ENCODE peak calls at places on chromosomes 4 and X, in six cellular contexts. Y is endothelial cell of umbilical vein, W is ovary, U is adrenal gland, H is stomach, Z is prostate gland. E is an unnamed sample.

GRCh38 chr4:80446664-80447063 is 111.1 kb downstream of the CFAP299 start:
- DNase-seq in W (no peak), Y (no peak), U (no peak), H (no peak), Z (no peak), E (no peak)

GRCh38 chr4:173346074-173346473 is 11.9 kb upstream of the HMGB2 start:
- DNase-seq in H (no peak), W (no peak), U (no peak), Z (no peak), Y (no peak), E (no peak)

GRCh38 chr4:128688846-128689467 is 120.5 kb upstream of the JADE1 start:
- DNase-seq in H (no peak), W (no peak), Z (no peak), Y (no peak), U (no peak), E (no peak)

GRCh38 chr4:169640261-169640880 is 20.0 kb downstream of the CLCN3 start:
- DNase-seq in W (no peak), H (no peak), Y (no peak), Z (no peak), U (no peak), E (no peak)

GRCh38 chr4:71239365-71239764 is 99.5 kb upstream of the SLC4A4 start:
- DNase-seq in Z (no peak), H (no peak), W (no peak), U (no peak), Y (no peak), E (no peak)

GRCh38 chrX:78029663-78030062 is 60.2 kb upstream of the PGAM4 start:
- DNase-seq in Z (peak), U (peak), H (no peak), W (no peak), Y (peak), E (peak)

GRCh38 chr4:3465698-3466671 is 2.9 kb downstream of the DOK7 start:
- DNase-seq in Z (no peak), W (no peak), Y (no peak), H (no peak), U (no peak), E (no peak)

GRCh38 chrX:139720136-139720535 is 12.2 kb upstream of the MCF2 start:
- DNase-seq in Z (no peak), W (no peak), U (no peak), Y (peak), H (no peak), E (no peak)

GRCh38 chr4:3268395-3269104 is 19.6 kb downstream of the MSANTD1 start:
- DNase-seq in Z (no peak), H (peak), U (no peak), W (no peak), Y (no peak), E (no peak)

GRCh38 chr4:102420563-102421221 is 75.4 kb upstream of the SLC39A8 start:
- DNase-seq in U (no peak), Z (no peak), H (no peak), W (no peak), Y (peak), E (no peak)

GRCh38 chrX:31302573-31303075 is 230.8 kb upstream of the FTHL17 start:
- DNase-seq in Y (no peak), U (no peak), Z (no peak), H (no peak), W (no peak), E (no peak)

GRCh38 chr4:36183232-36183631 is 61.1 kb downstream of the ARAP2 start:
- DNase-seq in W (no peak), H (no peak), Z (no peak), Y (no peak), U (no peak), E (no peak)

GRCh38 chrX:16993791-16994318 is 47.4 kb downstream of the REPS2 start:
- DNase-seq in H (no peak), U (no peak), Z (no peak), Y (no peak), W (no peak), E (no peak)

GRCh38 chrX:132532955-132533354 is 44.1 kb upstream of the MBNL3 start:
- DNase-seq in U (no peak), Y (no peak), W (no peak), Z (no peak), H (no peak), E (no peak)

GRCh38 chrX:103607385-103608304 is at the start of gene TCEAL3:
- DNase-seq in U (peak), H (peak), W (peak), Y (peak), Z (peak), E (peak)

GRCh38 chr4:100295792-100296191 is 105.5 kb upstream of the DDIT4L start:
- DNase-seq in Y (peak), U (no peak), W (no peak), H (no peak), Z (no peak), E (no peak)

GRCh38 chr4:25978327-25978726 is 64.3 kb downstream of the SMIM20 start:
- DNase-seq in Y (no peak), H (no peak), U (no peak), Z (no peak), W (no peak), E (no peak)

GRCh38 chrX:40078489-40079288 is 19.1 kb downstream of the BCOR start:
- DNase-seq in H (no peak), Z (no peak), W (no peak), Y (no peak), U (no peak), E (no peak)

GRCh38 chr4:169137555-169137920 is 127.5 kb upstream of the CBR4 start:
- DNase-seq in Y (peak), W (no peak), H (no peak), U (no peak), Z (no peak), E (no peak)

GRCh38 chr4:102623622-102624021 is 122.5 kb downstream of the NFKB1 start:
- DNase-seq in U (peak), W (no peak), H (no peak), Z (no peak), Y (peak), E (no peak)

GRCh38 chr4:118973295-118973694 is 84.6 kb downstream of the SYNPO2 start:
- DNase-seq in Z (no peak), Y (no peak), U (no peak), W (no peak), H (no peak), E (no peak)

GRCh38 chr4:165384608-165385007 is 5.8 kb downstream of the CPE start:
- DNase-seq in W (no peak), H (no peak), Y (peak), Z (no peak), U (no peak), E (no peak)

GRCh38 chrX:39836802-39837420 is 260.8 kb downstream of the BCOR start:
- DNase-seq in W (no peak), H (no peak), Y (no peak), U (peak), Z (no peak), E (no peak)

GRCh38 chrX:12988797-12989196 is 13.9 kb downstream of the TMSB4X start:
- DNase-seq in Z (peak), W (no peak), H (peak), Y (peak), U (no peak), E (peak)

GRCh38 chr4:119032921-119033685 is 102.5 kb upstream of the MYOZ2 start:
- DNase-seq in Z (no peak), H (no peak), W (no peak), Y (no peak), U (no peak), E (no peak)

GRCh38 chr4:76562161-76562560 is 127.1 kb downstream of the SHROOM3 start:
- DNase-seq in Y (no peak), Z (no peak), W (no peak), U (no peak), H (no peak), E (no peak)

GRCh38 chrX:143945171-143945570 is 61.3 kb downstream of the UBE2NL start:
- DNase-seq in W (no peak), Z (no peak), U (no peak), H (no peak), Y (no peak), E (no peak)

GRCh38 chr4:145083891-145084640 is 13.9 kb downstream of the ANAPC10 start:
- DNase-seq in W (no peak), H (no peak), U (no peak), Z (no peak), Y (no peak), E (no peak)

GRCh38 chrX:70439016-70439415 is 5.6 kb upstream of the DLG3 start:
- DNase-seq in Z (no peak), H (no peak), U (no peak), Y (no peak), W (no peak), E (no peak)

GRCh38 chrX:15438332-15438731 is 54.1 kb upstream of the VEGFD start:
- DNase-seq in U (no peak), H (no peak), Z (no peak), Y (no peak), W (no peak), E (no peak)

GRCh38 chr4:124199755-124200154 is 512.8 kb downstream of the ANKRD50 start:
- DNase-seq in Y (peak), H (no peak), W (no peak), U (no peak), Z (no peak), E (no peak)

GRCh38 chrX:119071381-119071780 is 1.4 kb upstream of the CT47C1 start:
- DNase-seq in U (no peak), H (no peak), Y (no peak), Z (no peak), W (no peak), E (no peak)

GRCh38 chr4:73208376-73208775 is 50.2 kb downstream of the ANKRD17 start:
- DNase-seq in W (no peak), Z (no peak), U (no peak), H (no peak), Y (no peak), E (no peak)

GRCh38 chrX:1385251-1385794 is 6.6 kb downstream of the SLC25A6 start:
- DNase-seq in Y (no peak), W (no peak), U (no peak), Z (no peak), H (no peak), E (no peak)
- TF ChIP-seq POLR2A in Y (no peak), W (no peak), U (no peak), Z (no peak), H (no peak), E (no peak)

DNA sequence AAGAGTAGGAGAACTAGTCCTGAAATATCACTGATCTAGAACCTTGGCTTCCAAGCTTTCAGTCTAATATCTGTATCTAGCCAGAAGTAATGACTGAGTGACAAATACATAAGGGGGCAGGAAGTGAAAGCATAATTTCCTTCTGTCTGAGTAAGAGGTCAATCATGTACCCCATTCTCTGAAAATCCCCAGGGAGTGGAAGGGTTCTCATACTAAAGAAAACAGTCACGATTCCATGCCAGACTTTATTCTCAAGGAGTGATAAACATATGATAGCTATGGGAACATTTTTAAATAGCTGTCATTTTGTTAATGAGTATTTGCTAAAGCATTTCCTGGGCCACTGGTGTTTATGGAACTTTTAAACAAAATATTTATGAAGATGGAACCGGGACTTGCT is 308.5 kb downstream of the ARHGAP24 start:
- DNase-seq in H (no peak), Z (no peak), W (no peak), U (no peak), Y (peak), E (no peak)
- H3K4me3 ChIP-seq in H (no peak), Z (no peak), W (no peak), U (no peak), Y (no peak), E (no peak)

GRCh38 chr4:7042697-7043464 is at the start of gene TADA2B:
- DNase-seq in Z (peak), H (peak), U (peak), W (peak), Y (peak), E (peak)

GRCh38 chr4:7041851-7042696 is 1.1 kb upstream of the TADA2B start:
- DNase-seq in Y (no peak), H (peak), Z (peak), U (peak), W (peak), E (peak)

GRCh38 chr4:7045553-7045952 is 2.4 kb downstream of the TADA2B start:
- DNase-seq in Z (peak), Y (no peak), H (no peak), U (no peak), W (no peak), E (no peak)

GRCh38 chr4:7044415-7044930 is 1.3 kb downstream of the TADA2B start:
- DNase-seq in U (peak), Y (no peak), H (no peak), Z (no peak), W (peak), E (peak)

GRCh38 chr4:7043521-7044414 is 596 bp downstream of the TADA2B start:
- DNase-seq in Y (peak), W (peak), U (peak), Z (peak), H (peak), E (peak)
- TF ChIP-seq POLR2A in Y (no peak), W (no peak), U (no peak), Z (peak), H (no peak), E (peak)

GRCh38 chr4:38671594-38671943 is 7.6 kb downstream of the KLF3 start:
- DNase-seq in U (no peak), Z (no peak), Y (no peak), W (no peak), H (no peak), E (no peak)

GRCh38 chr4:38672247-38673071 is 8.5 kb downstream of the KLF3 start:
- DNase-seq in Y (no peak), U (no peak), Z (no peak), W (peak), H (no peak), E (no peak)

GRCh38 chr4:38674206-38675144 is 10.5 kb downstream of the KLF3 start:
- DNase-seq in U (no peak), Y (peak), H (no peak), Z (no peak), W (no peak), E (no peak)

GRCh38 chr4:38675167-38676121 is 11.4 kb downstream of the KLF3 start:
- DNase-seq in U (peak), Y (peak), Z (peak), W (peak), H (peak), E (peak)

GRCh38 chr4:38673109-38673978 is 9.3 kb downstream of the KLF3 start:
- DNase-seq in U (no peak), Z (peak), H (peak), Y (peak), W (peak), E (peak)
- H3K4me3 ChIP-seq in U (no peak), Z (no peak), H (no peak), Y (no peak), W (no peak), E (no peak)

GRCh38 chr4:113003841-113004240 is 45.6 kb upstream of the ANK2 start:
- DNase-seq in Z (no peak), W (no peak), Y (no peak), U (no peak), H (no peak), E (no peak)
- TF ChIP-seq POLR2A in Z (no peak), W (no peak), Y (no peak), U (no peak), H (no peak), E (no peak)

GRCh38 chrX:129769467-129770154 is 10.1 kb upstream of the SASH3 start:
- DNase-seq in Z (no peak), U (no peak), W (no peak), H (no peak), Y (no peak), E (no peak)
- H3K4me3 ChIP-seq in Z (no peak), U (no peak), W (no peak), H (no peak), Y (no peak), E (no peak)

DNA sequence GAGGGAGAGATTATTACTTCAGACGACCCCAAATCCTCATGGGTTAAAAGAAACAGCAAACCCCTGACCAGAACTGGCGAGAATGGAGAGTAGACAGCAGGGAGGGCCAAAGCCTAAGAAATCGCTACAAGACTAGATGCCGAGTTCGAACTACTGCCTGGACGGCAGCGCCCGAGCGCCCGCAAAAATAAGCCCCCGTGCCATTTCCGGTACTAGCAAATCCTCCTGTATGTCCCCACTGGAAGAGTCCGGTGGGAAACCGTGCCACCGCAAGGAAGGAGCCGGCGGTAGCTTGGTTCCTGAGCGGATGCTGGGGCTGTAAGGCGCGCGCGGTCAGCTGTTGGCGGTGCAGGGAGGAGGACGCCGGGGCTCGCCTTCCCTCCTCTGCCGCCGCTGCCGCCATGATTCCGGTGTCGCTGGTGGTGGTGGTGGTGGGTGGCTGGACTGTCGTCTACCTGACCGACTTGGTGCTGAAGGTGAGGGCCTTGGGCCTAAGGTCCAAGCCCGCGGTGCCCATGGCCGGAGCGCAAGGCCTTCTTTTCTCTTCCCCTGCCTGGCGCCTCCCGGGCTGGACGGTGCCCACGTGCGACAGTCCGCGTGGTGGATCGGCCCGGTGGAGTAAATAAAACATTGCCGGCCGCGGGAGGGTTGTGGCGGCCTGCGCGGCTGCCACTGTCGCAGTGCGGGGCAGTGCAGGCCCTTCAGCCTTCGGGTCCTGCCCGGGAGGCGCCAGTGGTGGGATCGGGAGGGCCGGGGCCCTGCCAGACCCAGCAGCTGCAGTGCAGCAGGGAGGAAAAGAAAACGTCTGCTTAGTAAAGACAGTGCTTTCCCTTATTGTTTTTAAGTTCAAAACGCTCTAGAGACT is at the start of gene MBTPS2:
- DNase-seq in U (peak), Y (peak), Z (peak), W (peak), H (peak), E (peak)
- TF ChIP-seq POLR2A in U (peak), Y (peak), Z (peak), W (peak), H (no peak), E (peak)

DNA sequence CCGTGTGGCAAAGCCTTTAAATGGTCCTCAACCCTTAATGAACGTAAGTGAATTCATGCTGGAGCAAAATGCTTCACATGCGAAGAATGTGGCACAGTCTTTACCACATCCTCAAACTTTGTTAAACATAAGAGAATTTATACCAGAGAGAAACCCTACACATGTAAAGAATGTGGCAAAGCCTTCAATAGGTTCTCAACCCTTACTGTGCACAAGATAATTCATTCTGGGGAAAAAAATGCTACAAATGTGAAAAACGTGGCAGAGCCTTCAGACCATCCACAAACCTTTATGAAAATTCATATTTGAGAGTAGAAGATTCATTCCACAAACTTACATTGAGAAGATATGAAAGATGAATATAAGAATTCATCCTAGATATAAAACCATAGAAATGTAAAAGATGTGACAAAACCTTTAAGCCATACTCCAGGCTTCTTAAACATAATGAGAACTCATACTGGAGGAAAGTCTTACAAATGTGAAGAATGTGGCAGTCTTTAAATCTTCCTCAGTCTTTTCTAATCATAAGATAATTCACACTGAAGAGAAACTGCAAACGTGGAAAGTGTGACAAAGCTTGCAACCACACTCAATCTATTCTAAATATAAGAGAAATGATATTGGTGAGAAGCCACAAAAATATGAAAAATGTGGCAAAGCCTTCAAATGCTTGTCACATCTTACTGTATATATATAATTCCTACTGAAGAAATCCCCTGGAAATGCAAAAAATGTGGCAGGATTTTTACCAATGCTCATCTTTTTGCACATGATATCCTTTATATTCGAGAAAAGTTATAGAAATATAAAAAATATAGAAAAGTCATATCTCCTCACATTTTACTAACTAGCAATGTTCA is 36.9 kb downstream of the ZNF141 start:
- DNase-seq in Z (no peak), H (no peak), Y (no peak), U (no peak), W (no peak), E (no peak)
- H3K4me3 ChIP-seq in Z (no peak), H (no peak), Y (no peak), U (no peak), W (no peak), E (no peak)

GRCh38 chr4:139082750-139083532 is 67.4 kb downstream of the NOCT start:
- DNase-seq in Y (peak), U (peak), H (peak), W (peak), Z (peak), E (peak)
- TF ChIP-seq POLR2A in Y (no peak), U (no peak), H (peak), W (peak), Z (peak), E (peak)

GRCh38 chrX:153671589-153672530 is 1.8 kb downstream of the PNCK start:
- DNase-seq in Y (no peak), W (no peak), H (no peak), Z (no peak), U (no peak), E (no peak)

GRCh38 chrX:153670748-153671588 is 2.6 kb downstream of the PNCK start:
- DNase-seq in W (no peak), Y (no peak), U (no peak), Z (no peak), H (no peak), E (no peak)

GRCh38 chrX:153674219-153674851 is 722 bp upstream of the PNCK start:
- DNase-seq in Y (no peak), H (no peak), W (no peak), Z (no peak), U (no peak), E (no peak)

GRCh38 chrX:153672531-153673397 is 849 bp downstream of the PNCK start:
- DNase-seq in U (no peak), Z (no peak), H (no peak), Y (no peak), W (no peak), E (no peak)

GRCh38 chrX:153673398-153674218 is at the start of gene PNCK:
- DNase-seq in W (no peak), H (no peak), U (no peak), Z (no peak), Y (no peak), E (no peak)
- H3K4me3 ChIP-seq in W (no peak), H (no peak), U (no peak), Z (no peak), Y (no peak), E (no peak)

E was measured in body of pancreas.